ENCODE peak calls at places on chromosomes 4 and X, in eight cellular contexts. I is NCI-H82, J is NCI-H187, Z is posterior vena cava, L is COR-L47, O is heart right ventricle, K is left cardiac atrium, R is ELF-1. V is an unnamed sample.

GRCh38 chrX:56790778-56791177 is 61.7 kb downstream of the NBDY start:
- DNase-seq in I (no peak), J (no peak), Z (peak; percentile 29), L (no peak), O (no peak), K (no peak), R (no peak), V (no peak)

GRCh38 chr4:126395661-126396060 is 1080.9 kb downstream of the FAT4 start:
- DNase-seq in I (no peak), J (no peak), Z (no peak), L (no peak), O (no peak), K (no peak), R (no peak), V (no peak)

GRCh38 chr4:36222702-36223101 is 21.6 kb downstream of the ARAP2 start:
- DNase-seq in I (no peak), J (no peak), Z (no peak), L (no peak), O (no peak), K (no peak), R (no peak), V (no peak)

GRCh38 chrX:68175569-68175968 is 257.7 kb downstream of the OPHN1 start:
- DNase-seq in I (no peak), J (no peak), Z (no peak), L (no peak), O (no peak), K (no peak), R (no peak), V (no peak)

GRCh38 chr4:40261246-40262078 is 64.6 kb downstream of the RHOH start:
- DNase-seq in I (no peak), J (no peak), Z (no peak), L (no peak), O (no peak), K (no peak), R (no peak), V (no peak)

GRCh38 chr4:921830-922331 is 10.2 kb downstream of the GAK start:
- DNase-seq in I (no peak), J (no peak), Z (peak; percentile 64), L (no peak), O (no peak), K (no peak), R (no peak), V (no peak)

GRCh38 chrX:150570512-150570911 is 2.1 kb downstream of the MTM1 start:
- DNase-seq in I (no peak), J (no peak), Z (no peak), L (no peak), O (no peak), K (no peak), R (no peak), V (no peak)

GRCh38 chr4:1842993-1843448 is 12.9 kb downstream of the LETM1 start:
- DNase-seq in I (no peak), J (no peak), Z (no peak), L (no peak), O (peak; percentile 44), K (no peak), R (no peak), V (no peak)

GRCh38 chrX:45198301-45198700 is 2.4 kb downstream of the DIPK2B start:
- DNase-seq in I (no peak), J (no peak), Z (no peak), L (no peak), O (no peak), K (no peak), R (no peak), V (no peak)

V was measured in ecto neural progenitor cell.